ENCODE peak calls at places on chromosome 14, in six cellular contexts. One of them, this sample, is unnamed.

GRCh38 chr14:47539065-47539464 is 136.3 kb downstream of the MDGA2 start:
- DNase-seq in GM13977: peak
- DNase-seq in heart right ventricle: no peak
- DNase-seq in AG09319: no peak
- DNase-seq in uterus: no peak
- DNase-seq in MCF 10A: peak
- DNase-seq in this sample: no peak

GRCh38 chr14:30698463-30698862 is 76.3 kb downstream of the SCFD1 start:
- DNase-seq in uterus: no peak
- DNase-seq in MCF 10A: no peak
- DNase-seq in AG09319: no peak
- DNase-seq in GM13977: no peak
- DNase-seq in heart right ventricle: no peak
- DNase-seq in this sample: no peak

GRCh38 chr14:101643651-101644050 is 82.4 kb downstream of the DIO3 start:
- DNase-seq in AG09319: no peak
- DNase-seq in MCF 10A: no peak
- DNase-seq in uterus: no peak
- DNase-seq in heart right ventricle: no peak
- DNase-seq in GM13977: no peak
- DNase-seq in this sample: no peak

GRCh38 chr14:59302313-59302712 is 113.8 kb downstream of the DAAM1 start:
- DNase-seq in heart right ventricle: no peak
- DNase-seq in MCF 10A: no peak
- DNase-seq in AG09319: no peak
- DNase-seq in GM13977: no peak
- DNase-seq in uterus: no peak
- DNase-seq in this sample: no peak

GRCh38 chr14:60707858-60708257 is 16.3 kb downstream of the SIX4 start:
- DNase-seq in heart right ventricle: no peak
- DNase-seq in AG09319: no peak
- DNase-seq in GM13977: no peak
- DNase-seq in MCF 10A: no peak
- DNase-seq in uterus: no peak
- DNase-seq in this sample: no peak

GRCh38 chr14:100767788-100768536 is 41.3 kb downstream of the DLK1 start:
- DNase-seq in GM13977: no peak
- DNase-seq in AG09319: no peak
- DNase-seq in heart right ventricle: no peak
- DNase-seq in uterus: no peak
- DNase-seq in MCF 10A: no peak
- DNase-seq in this sample: no peak

GRCh38 chr14:99966436-99966835 is 98.8 kb upstream of the EVL start:
- DNase-seq in GM13977: no peak
- DNase-seq in uterus: no peak
- DNase-seq in MCF 10A: no peak
- DNase-seq in heart right ventricle: no peak
- DNase-seq in AG09319: no peak
- DNase-seq in this sample: no peak

GRCh38 chr14:68401320-68401719 is 391.5 kb downstream of the ZFP36L1 start:
- DNase-seq in AG09319: no peak
- DNase-seq in uterus: no peak
- DNase-seq in MCF 10A: peak
- DNase-seq in GM13977: no peak
- DNase-seq in heart right ventricle: no peak
- DNase-seq in this sample: peak

GRCh38 chr14:99324291-99324690 is 52.3 kb upstream of the BCL11B start:
- DNase-seq in heart right ventricle: no peak
- DNase-seq in uterus: no peak
- DNase-seq in AG09319: no peak
- DNase-seq in GM13977: no peak
- DNase-seq in MCF 10A: no peak
- DNase-seq in this sample: no peak

GRCh38 chr14:105012171-105012985 is 8.5 kb downstream of the CDCA4 start:
- DNase-seq in uterus: no peak
- DNase-seq in heart right ventricle: no peak
- DNase-seq in AG09319: no peak
- DNase-seq in MCF 10A: no peak
- DNase-seq in GM13977: no peak
- DNase-seq in this sample: no peak

GRCh38 chr14:72736791-72737559 is 156.9 kb downstream of the DPF3 start:
- DNase-seq in GM13977: no peak
- DNase-seq in heart right ventricle: no peak
- DNase-seq in AG09319: peak
- DNase-seq in uterus: no peak
- DNase-seq in MCF 10A: no peak
- DNase-seq in this sample: peak

GRCh38 chr14:72738181-72738611 is 155.7 kb downstream of the DPF3 start:
- DNase-seq in GM13977: no peak
- DNase-seq in uterus: no peak
- DNase-seq in MCF 10A: no peak
- DNase-seq in AG09319: no peak
- DNase-seq in heart right ventricle: peak
- DNase-seq in this sample: no peak

GRCh38 chr14:72739446-72740405 is 154.2 kb downstream of the DPF3 start:
- DNase-seq in MCF 10A: no peak
- DNase-seq in uterus: no peak
- DNase-seq in heart right ventricle: no peak
- DNase-seq in AG09319: no peak
- DNase-seq in GM13977: no peak
- DNase-seq in this sample: no peak

GRCh38 chr14:72737560-72737943 is 156.3 kb downstream of the DPF3 start:
- DNase-seq in uterus: no peak
- DNase-seq in heart right ventricle: no peak
- DNase-seq in GM13977: no peak
- DNase-seq in MCF 10A: no peak
- DNase-seq in AG09319: no peak
- DNase-seq in this sample: no peak

GRCh38 chr14:72736348-72736747 is 157.6 kb downstream of the DPF3 start:
- DNase-seq in MCF 10A: peak
- DNase-seq in heart right ventricle: no peak
- DNase-seq in uterus: no peak
- DNase-seq in AG09319: peak
- DNase-seq in GM13977: no peak
- DNase-seq in this sample: peak
- TF ChIP-seq CTCF in MCF 10A: no peak
- TF ChIP-seq CTCF in heart right ventricle: peak
- TF ChIP-seq CTCF in uterus: no peak
- TF ChIP-seq CTCF in AG09319: peak
- TF ChIP-seq CTCF in GM13977: no peak
- TF ChIP-seq CTCF in this sample: no peak

GRCh38 chr14:64465856-64466554 is 706 bp downstream of the AKAP5 start:
- DNase-seq in GM13977: no peak
- DNase-seq in uterus: peak
- DNase-seq in AG09319: no peak
- DNase-seq in heart right ventricle: peak
- DNase-seq in MCF 10A: peak
- DNase-seq in this sample: peak
- TF ChIP-seq CTCF in GM13977: no peak
- TF ChIP-seq CTCF in uterus: peak
- TF ChIP-seq CTCF in AG09319: peak
- TF ChIP-seq CTCF in heart right ventricle: peak
- TF ChIP-seq CTCF in MCF 10A: no peak
- TF ChIP-seq CTCF in this sample: peak

DNA sequence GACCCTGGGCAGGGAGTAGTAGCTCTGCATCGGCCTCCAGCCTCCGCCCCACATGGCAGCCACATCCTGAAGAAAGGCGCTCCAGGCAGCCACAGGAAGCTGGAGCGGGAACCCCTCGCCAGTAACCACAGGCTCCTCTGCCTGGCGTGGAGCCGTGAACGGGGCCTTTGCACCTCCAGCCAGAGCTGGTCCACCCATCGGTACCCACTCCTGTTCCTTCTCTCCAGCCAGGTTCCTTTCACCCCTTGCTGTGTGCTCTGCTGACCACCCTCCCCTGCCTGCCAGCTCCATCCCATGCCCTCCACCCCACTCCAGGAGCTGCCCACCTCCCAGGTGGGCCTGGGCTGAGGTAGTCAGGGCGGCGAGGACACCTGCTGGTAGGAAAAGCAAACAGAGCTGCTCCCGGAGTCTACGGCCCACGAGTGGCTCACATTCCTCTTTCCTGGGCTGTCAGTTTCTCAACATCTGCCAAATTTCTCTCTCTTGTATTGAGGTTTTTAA is 2.7 kb downstream of the TGFB3 start:
- DNase-seq in uterus: peak
- DNase-seq in AG09319: no peak
- DNase-seq in GM13977: peak
- DNase-seq in MCF 10A: peak
- DNase-seq in heart right ventricle: no peak
- DNase-seq in this sample: peak
- TF ChIP-seq CTCF in uterus: peak
- TF ChIP-seq CTCF in AG09319: peak
- TF ChIP-seq CTCF in GM13977: peak
- TF ChIP-seq CTCF in MCF 10A: peak
- TF ChIP-seq CTCF in heart right ventricle: peak
- TF ChIP-seq CTCF in this sample: peak

GRCh38 chr14:103330536-103330935 is 3.5 kb upstream of the EIF5 start:
- DNase-seq in uterus: no peak
- DNase-seq in heart right ventricle: no peak
- DNase-seq in AG09319: no peak
- DNase-seq in GM13977: no peak
- DNase-seq in MCF 10A: no peak
- DNase-seq in this sample: no peak
- TF ChIP-seq CTCF in uterus: no peak
- TF ChIP-seq CTCF in heart right ventricle: no peak
- TF ChIP-seq CTCF in AG09319: no peak
- TF ChIP-seq CTCF in GM13977: no peak
- TF ChIP-seq CTCF in MCF 10A: no peak
- TF ChIP-seq CTCF in this sample: no peak

GRCh38 chr14:93788557-93789365 is 476 bp upstream of the PRIMA1 start:
- DNase-seq in heart right ventricle: peak
- DNase-seq in MCF 10A: peak
- DNase-seq in AG09319: no peak
- DNase-seq in GM13977: peak
- DNase-seq in uterus: peak
- DNase-seq in this sample: no peak
- TF ChIP-seq CTCF in heart right ventricle: peak
- TF ChIP-seq CTCF in MCF 10A: peak
- TF ChIP-seq CTCF in AG09319: no peak
- TF ChIP-seq CTCF in GM13977: no peak
- TF ChIP-seq CTCF in uterus: peak
- TF ChIP-seq CTCF in this sample: no peak

DNA sequence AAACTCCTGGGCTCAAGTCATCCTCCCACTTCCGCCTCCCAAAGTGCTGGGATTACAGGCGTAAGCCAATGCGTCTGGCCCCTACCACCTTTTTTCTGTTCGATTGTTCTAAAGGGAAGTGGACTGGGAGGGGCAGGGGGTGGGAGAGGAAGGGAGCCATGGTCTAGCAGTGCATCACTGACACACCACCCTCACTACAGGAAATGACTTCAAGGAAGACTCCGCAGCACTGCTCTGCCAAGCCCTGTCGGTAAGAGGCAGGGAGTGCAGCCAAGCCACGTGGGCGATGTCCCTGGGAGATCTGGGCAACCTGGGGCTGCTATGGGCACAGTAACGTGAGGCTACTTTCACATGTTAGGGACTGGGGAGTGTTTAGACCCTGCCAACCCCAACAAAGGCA is 18.0 kb downstream of the LRRC74A start:
- DNase-seq in MCF 10A: peak
- DNase-seq in uterus: peak
- DNase-seq in GM13977: no peak
- DNase-seq in AG09319: no peak
- DNase-seq in heart right ventricle: peak
- DNase-seq in this sample: peak
- TF ChIP-seq CTCF in MCF 10A: no peak
- TF ChIP-seq CTCF in uterus: peak
- TF ChIP-seq CTCF in GM13977: no peak
- TF ChIP-seq CTCF in AG09319: no peak
- TF ChIP-seq CTCF in heart right ventricle: peak
- TF ChIP-seq CTCF in this sample: peak

DNA sequence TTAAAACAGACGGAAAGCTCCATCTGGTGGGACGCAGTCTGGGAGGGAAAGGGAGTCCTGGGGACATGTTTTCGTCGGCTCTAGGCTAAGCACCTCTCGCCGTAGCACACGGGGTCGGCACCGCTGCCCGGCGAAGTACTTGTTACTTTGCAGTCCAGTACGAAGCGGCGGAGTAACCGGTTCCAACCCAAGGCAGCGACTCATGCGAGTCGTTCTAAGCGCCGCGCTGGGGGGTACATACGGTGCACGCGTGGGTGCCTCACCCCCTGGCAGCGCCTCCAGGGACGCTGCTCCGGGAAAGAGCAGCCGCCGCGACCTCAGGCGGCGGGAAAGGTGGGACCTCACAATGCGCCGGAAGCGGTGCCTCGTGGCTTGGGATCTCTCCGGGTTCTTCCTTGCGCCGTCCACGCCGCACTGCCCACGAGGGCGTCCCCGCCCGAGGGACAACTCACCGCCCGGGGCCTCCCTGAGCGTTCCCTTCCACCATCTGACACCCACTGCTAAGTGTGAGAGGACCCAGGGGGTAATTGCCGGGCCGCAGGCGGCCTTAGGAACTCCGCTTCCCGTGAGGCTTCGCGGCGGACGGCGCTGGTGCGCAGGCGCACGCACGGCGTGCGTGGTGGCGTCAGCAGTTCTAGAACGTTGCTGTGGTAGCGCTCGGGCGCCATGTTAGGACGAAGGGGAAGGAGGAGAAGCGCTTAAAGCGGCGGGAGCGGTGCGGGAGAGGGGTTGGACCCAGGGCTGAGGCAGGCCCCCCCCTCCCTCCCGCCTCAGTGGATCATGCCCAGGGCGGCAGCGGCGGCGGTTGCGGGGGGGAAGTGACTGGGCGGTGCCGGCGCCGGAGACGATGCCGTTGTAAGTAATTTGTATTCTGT is at the start of gene PAPOLA:
- DNase-seq in heart right ventricle: peak
- DNase-seq in GM13977: peak
- DNase-seq in MCF 10A: peak
- DNase-seq in uterus: peak
- DNase-seq in AG09319: peak
- DNase-seq in this sample: peak
- TF ChIP-seq CTCF in heart right ventricle: peak
- TF ChIP-seq CTCF in GM13977: peak
- TF ChIP-seq CTCF in MCF 10A: no peak
- TF ChIP-seq CTCF in uterus: peak
- TF ChIP-seq CTCF in AG09319: no peak
- TF ChIP-seq CTCF in this sample: no peak